ENCODE peak calls at places on chromosomes 16 and 17, in ten cellular contexts. M is cardiac muscle cell; J is GM23338; Z is heart right ventricle; C is left ventricle myocardium inferior; O is endothelial cell of umbilical vein; A is neural progenitor cell; U is aorta; W is H1; B is effector memory CD4-positive, alpha-beta T cell. Y is an unnamed sample. For H3K4me1, the result is how much of the 10 kb centered on the place peaks cover.

GRCh38 chr16:20849587-20850390 is 43.5 kb downstream of the REXO5 start:
- DNase-seq in M (peak), J (peak), Z (peak), C (peak), O (peak), A (peak), U (peak), W (no peak), B (peak), Y (peak)

GRCh38 chr17:49249292-49249794 is 18.8 kb upstream of the PHOSPHO1 start:
- DNase-seq in M (peak), J (no peak), Z (peak), C (peak), O (no peak), A (no peak), U (peak), W (no peak), B (no peak), Y (no peak)

GRCh38 chr17:11720816-11721215 is 122.5 kb downstream of the DNAH9 start:
- DNase-seq in M (no peak), J (no peak), Z (no peak), C (no peak), O (no peak), A (no peak), U (no peak), W (no peak), B (no peak), Y (no peak)

GRCh38 chr16:55351936-55352335 is 27.9 kb downstream of the IRX6 start:
- DNase-seq in M (no peak), J (no peak), Z (no peak), C (no peak), O (no peak), A (no peak), U (no peak), W (no peak), B (no peak), Y (no peak)

GRCh38 chr16:69927056-69927757 is 23.9 kb upstream of the CLEC18A start:
- DNase-seq in M (peak), J (peak), Z (peak), C (peak), O (no peak), A (no peak), U (peak), W (no peak), B (no peak), Y (no peak)

GRCh38 chr17:60597297-60597696 is 2.7 kb upstream of the PPM1D start:
- DNase-seq in M (no peak), J (no peak), Z (no peak), C (no peak), O (no peak), A (no peak), U (no peak), W (no peak), B (no peak), Y (no peak)

GRCh38 chr16:10876799-10877341 is at the start of gene CIITA:
- DNase-seq in M (peak), J (peak), Z (peak), C (peak), O (no peak), A (no peak), U (peak), W (no peak), B (peak), Y (peak)

GRCh38 chr16:6600167-6600566 is 732.5 kb upstream of the RBFOX1 start:
- DNase-seq in M (no peak), J (no peak), Z (no peak), C (no peak), O (no peak), A (no peak), U (no peak), W (no peak), B (no peak), Y (no peak)

GRCh38 chr16:67842509-67843342 is 606 bp downstream of the THAP11 start:
- DNase-seq in M (peak), J (peak), Z (peak), C (peak), O (peak), A (peak), U (peak), W (no peak), B (peak), Y (peak)

GRCh38 chr17:1379930-1380313 is 20.1 kb downstream of the YWHAE start:
- DNase-seq in M (no peak), J (no peak), Z (no peak), C (no peak), O (no peak), A (no peak), U (peak), W (no peak), B (no peak), Y (peak)

GRCh38 chr16:89924298-89924924 is 1.3 kb downstream of the TUBB3 start:
- DNase-seq in M (peak), J (peak), Z (no peak), C (no peak), O (peak), A (peak), U (peak), W (peak), B (no peak), Y (peak)

GRCh38 chr16:47848481-47849109 is 307.2 kb downstream of the ABCC12 start:
- DNase-seq in M (peak), J (peak), Z (no peak), C (no peak), O (no peak), A (peak), U (no peak), W (peak), B (no peak), Y (no peak)

GRCh38 chr16:59060212-59060611 is 326.1 kb upstream of the GOT2 start:
- DNase-seq in M (peak), J (no peak), Z (no peak), C (no peak), O (no peak), A (no peak), U (no peak), W (no peak), B (no peak), Y (no peak)

GRCh38 chr17:45334231-45334630 is 17.4 kb upstream of the MAP3K14 start:
- DNase-seq in M (no peak), J (no peak), Z (no peak), C (no peak), O (no peak), A (no peak), U (no peak), W (no peak), B (no peak), Y (no peak)

GRCh38 chr17:44071198-44071520 is 624 bp downstream of the G6PC3 start:
- DNase-seq in M (no peak), J (no peak), Z (no peak), C (no peak), O (no peak), A (no peak), U (no peak), W (no peak), B (no peak), Y (no peak)

GRCh38 chr17:79841369-79842135 is 2.3 kb upstream of the CBX4 start:
- DNase-seq in M (no peak), J (peak), Z (no peak), C (no peak), O (no peak), A (peak), U (no peak), W (no peak), B (no peak), Y (peak)

GRCh38 chr16:55503726-55504553 is 4.9 kb upstream of the LPCAT2 start:
- DNase-seq in M (no peak), J (no peak), Z (no peak), C (no peak), O (peak), A (no peak), U (no peak), W (no peak), B (no peak), Y (no peak)

GRCh38 chr17:45925311-45925710 is 31.0 kb downstream of the MAPT start:
- DNase-seq in M (no peak), J (no peak), Z (no peak), C (no peak), O (no peak), A (no peak), U (no peak), W (no peak), B (no peak), Y (no peak)

GRCh38 chr16:80274576-80275191 is 266.1 kb upstream of the DYNLRB2 start:
- DNase-seq in M (peak), J (no peak), Z (no peak), C (no peak), O (no peak), A (peak), U (no peak), W (no peak), B (no peak), Y (no peak)

GRCh38 chr17:69575346-69575761 is 160.9 kb downstream of the MAP2K6 start:
- DNase-seq in M (peak), J (no peak), Z (no peak), C (no peak), O (peak), A (peak), U (no peak), W (no peak), B (no peak), Y (no peak)

GRCh38 chr16:65249768-65250167 is 127.9 kb upstream of the CDH11 start:
- DNase-seq in M (peak), J (peak), Z (peak), C (peak), O (no peak), A (no peak), U (peak), W (no peak), B (no peak), Y (no peak)

GRCh38 chr17:27323538-27324212 is 29.8 kb downstream of the WSB1 start:
- DNase-seq in M (peak), J (peak), Z (peak), C (peak), O (peak), A (no peak), U (no peak), W (no peak), B (no peak), Y (no peak)

GRCh38 chr17:29622337-29623282 is at the start of gene CORO6:
- DNase-seq in M (peak), J (peak), Z (peak), C (peak), O (peak), A (peak), U (peak), W (no peak), B (peak), Y (peak)

GRCh38 chr16:85220125-85220839 is 108.0 kb upstream of the CIBAR2 start:
- DNase-seq in M (peak), J (no peak), Z (peak), C (peak), O (peak), A (no peak), U (peak), W (no peak), B (no peak), Y (no peak)

GRCh38 chr17:39633570-39634183 is 3.3 kb upstream of the STARD3 start:
- DNase-seq in M (no peak), J (no peak), Z (no peak), C (no peak), O (no peak), A (no peak), U (no peak), W (no peak), B (no peak), Y (no peak)

GRCh38 chr16:2008009-2008526 is 1.6 kb downstream of the ZNF598 start:
- DNase-seq in M (peak), J (no peak), Z (no peak), C (peak), O (peak), A (no peak), U (no peak), W (no peak), B (no peak), Y (peak)

GRCh38 chr17:55762086-55762858 is 11.4 kb downstream of the PCTP start:
- DNase-seq in M (no peak), J (no peak), Z (no peak), C (no peak), O (no peak), A (no peak), U (no peak), W (no peak), B (no peak), Y (no peak)

GRCh38 chr16:11356573-11357331 is 11.5 kb downstream of the RMI2 start:
- DNase-seq in M (peak), J (peak), Z (peak), C (peak), O (peak), A (peak), U (peak), W (peak), B (peak), Y (peak)

GRCh38 chr17:19338031-19338990 is 24.2 kb downstream of the B9D1 start:
- DNase-seq in M (peak), J (peak), Z (peak), C (peak), O (peak), A (peak), U (peak), W (peak), B (peak), Y (peak)

GRCh38 chr16:12661656-12662172 is 142.0 kb downstream of the CPPED1 start:
- DNase-seq in M (peak), J (peak), Z (no peak), C (no peak), O (peak), A (peak), U (no peak), W (peak), B (no peak), Y (peak)

GRCh38 chr17:40067710-40068109 is 4.9 kb downstream of the THRA start:
- DNase-seq in M (no peak), J (no peak), Z (no peak), C (no peak), O (no peak), A (no peak), U (no peak), W (no peak), B (no peak), Y (no peak)

GRCh38 chr17:73427198-73427597 is 115.4 kb upstream of the CDC42EP4 start:
- DNase-seq in M (no peak), J (no peak), Z (no peak), C (no peak), O (no peak), A (no peak), U (no peak), W (no peak), B (no peak), Y (no peak)

GRCh38 chr17:55383771-55384679 is 37.6 kb downstream of the MMD start:
- DNase-seq in M (peak), J (no peak), Z (no peak), C (no peak), O (no peak), A (no peak), U (no peak), W (no peak), B (no peak), Y (no peak)

GRCh38 chr16:15913046-15913698 is 24.8 kb upstream of the CEP20 start:
- DNase-seq in M (no peak), J (no peak), Z (no peak), C (no peak), O (no peak), A (no peak), U (peak), W (no peak), B (no peak), Y (no peak)

GRCh38 chr17:81034168-81034777 is 678 bp upstream of the BAIAP2 start:
- DNase-seq in M (no peak), J (no peak), Z (no peak), C (no peak), O (no peak), A (peak), U (no peak), W (no peak), B (no peak), Y (no peak)

GRCh38 chr17:8832711-8833352 is 33.7 kb upstream of the MFSD6L start:
- DNase-seq in M (no peak), J (peak), Z (peak), C (no peak), O (no peak), A (peak), U (no peak), W (peak), B (no peak), Y (peak)

GRCh38 chr17:52134641-52135040 is 23.9 kb downstream of the CA10 start:
- DNase-seq in M (no peak), J (no peak), Z (no peak), C (no peak), O (no peak), A (no peak), U (no peak), W (no peak), B (no peak), Y (no peak)

GRCh38 chr16:87697256-87697655 is 68.5 kb downstream of the KLHDC4 start:
- DNase-seq in M (no peak), J (no peak), Z (no peak), C (no peak), O (no peak), A (no peak), U (no peak), W (no peak), B (no peak), Y (no peak)

GRCh38 chr17:81429813-81430510 is 34.7 kb downstream of the BAHCC1 start:
- DNase-seq in M (peak), J (no peak), Z (peak), C (peak), O (no peak), A (peak), U (no peak), W (no peak), B (no peak), Y (no peak)

GRCh38 chr17:55962931-55963378 is 190.3 kb upstream of the ANKFN1 start:
- DNase-seq in M (no peak), J (no peak), Z (no peak), C (peak), O (no peak), A (no peak), U (no peak), W (no peak), B (no peak), Y (no peak)

GRCh38 chr17:57603541-57603940 is 141.6 kb downstream of the CCDC182 start:
- DNase-seq in M (no peak), J (no peak), Z (no peak), C (no peak), O (no peak), A (no peak), U (peak), W (no peak), B (no peak), Y (no peak)
- H3K4me1 ChIP-seq in M (under half), J (under half), Z (under half), C (half or more), O (under half), A (under half), U (under half), W (under half), B (half or more), Y (half or more)

DNA sequence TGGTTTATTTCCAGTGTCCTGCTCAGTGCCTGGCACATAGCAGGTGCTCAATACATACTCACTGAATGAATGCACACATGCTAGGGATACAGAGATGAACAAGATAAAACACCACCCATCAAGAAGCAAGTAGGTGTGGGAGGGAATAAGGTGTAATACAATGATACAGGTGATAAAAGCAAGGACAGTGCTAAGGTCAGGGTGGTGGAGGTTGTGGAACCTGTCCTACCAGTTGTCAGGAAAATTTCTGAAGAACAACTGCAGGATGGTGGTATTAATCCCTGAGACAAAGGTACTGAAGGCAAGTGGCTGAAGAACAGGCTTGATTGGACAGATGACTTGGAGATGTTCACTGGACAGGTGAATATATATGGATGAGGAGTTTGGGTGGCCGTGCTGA is 1.8 kb downstream of the KNOP1 start:
- DNase-seq in M (no peak), J (no peak), Z (no peak), C (no peak), O (no peak), A (no peak), U (no peak), W (no peak), B (no peak), Y (no peak)
- H3K4me3 ChIP-seq in M (no peak), J (peak), Z (peak), C (peak), O (no peak), A (peak), U (no peak), W (peak), B (no peak), Y (peak)

GRCh38 chr16:52633230-52633629 is 86.3 kb upstream of the TOX3 start:
- DNase-seq in M (no peak), J (no peak), Z (no peak), C (no peak), O (no peak), A (no peak), U (no peak), W (no peak), B (no peak), Y (no peak)
- H3K4me1 ChIP-seq in M (under half), J (under half), Z (under half), C (under half), O (under half), A (under half), U (under half), W (under half), B (under half), Y (under half)

GRCh38 chr17:38430316-38430715 is 2.1 kb downstream of the ARHGAP23 start:
- DNase-seq in M (peak), J (no peak), Z (no peak), C (no peak), O (no peak), A (no peak), U (no peak), W (no peak), B (no peak), Y (no peak)

GRCh38 chr17:38428643-38429371 is 543 bp downstream of the ARHGAP23 start:
- DNase-seq in M (peak), J (peak), Z (peak), C (peak), O (peak), A (peak), U (peak), W (no peak), B (no peak), Y (no peak)

GRCh38 chr17:38428150-38428642 is at the start of gene ARHGAP23:
- DNase-seq in M (peak), J (peak), Z (peak), C (peak), O (peak), A (peak), U (peak), W (no peak), B (peak), Y (peak)

GRCh38 chr17:38430822-38431221 is 2.6 kb downstream of the ARHGAP23 start:
- DNase-seq in M (no peak), J (no peak), Z (no peak), C (no peak), O (no peak), A (no peak), U (no peak), W (no peak), B (no peak), Y (no peak)

DNA sequence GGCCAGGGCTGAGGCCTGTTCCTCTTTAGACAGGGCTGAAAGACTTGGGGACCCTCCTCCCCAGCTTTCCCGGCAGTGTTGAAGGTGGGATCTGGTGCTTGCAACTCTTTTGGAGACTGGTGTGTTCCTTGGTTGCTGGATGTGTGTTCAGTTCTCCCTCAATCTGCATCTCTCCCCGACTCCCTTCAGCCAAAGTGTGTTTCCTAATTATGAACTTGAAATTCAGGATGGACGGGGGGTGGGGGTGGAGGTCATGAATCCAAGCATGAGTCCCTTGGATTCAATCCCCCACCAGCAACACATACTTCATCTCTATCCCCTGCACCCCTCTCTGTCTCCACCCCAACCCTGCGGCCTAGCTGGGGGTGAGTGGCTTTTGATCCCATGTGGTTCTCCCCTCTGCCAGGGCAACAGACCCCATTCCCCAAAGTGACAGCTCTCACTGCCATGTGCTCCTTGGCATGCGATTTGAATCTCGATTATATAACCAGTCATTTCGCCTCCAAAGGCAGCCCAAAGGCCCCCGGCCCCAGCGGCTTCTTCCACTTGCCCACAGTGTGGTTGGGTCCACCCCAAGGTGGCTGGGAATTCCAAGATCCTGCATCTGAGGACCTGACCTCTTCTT is 1.3 kb downstream of the ARHGAP23 start:
- DNase-seq in M (no peak), J (no peak), Z (no peak), C (no peak), O (no peak), A (no peak), U (no peak), W (no peak), B (no peak), Y (no peak)
- H3K4me3 ChIP-seq in M (no peak), J (peak), Z (peak), C (peak), O (peak), A (peak), U (peak), W (peak), B (no peak), Y (no peak)

DNA sequence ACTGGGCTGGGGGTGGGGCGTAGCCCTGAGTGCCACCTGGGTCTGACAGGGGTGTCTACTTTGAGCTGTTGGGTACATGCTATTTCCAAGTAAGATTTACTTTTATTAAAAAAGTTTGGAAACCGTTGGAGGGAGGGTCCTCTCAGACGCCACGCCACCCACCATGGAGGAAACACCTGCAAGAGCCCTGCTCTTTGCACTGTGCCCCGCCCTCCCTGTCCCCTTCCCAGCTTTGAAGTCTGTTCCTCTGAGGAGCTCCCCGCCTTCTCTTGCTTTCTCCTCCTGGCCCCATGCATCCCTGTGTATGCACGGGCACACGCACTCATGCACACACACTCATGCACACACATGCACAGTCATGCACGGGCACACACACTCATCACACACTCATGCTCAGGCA is 15.5 kb downstream of the ADGRG1 start:
- DNase-seq in M (no peak), J (no peak), Z (no peak), C (no peak), O (no peak), A (no peak), U (no peak), W (no peak), B (no peak), Y (no peak)
- H3K4me1 ChIP-seq in M (under half), J (under half), Z (half or more), C (half or more), O (under half), A (under half), U (under half), W (under half), B (under half), Y (under half)

GRCh38 chr16:29821663-29822115 is 1.4 kb downstream of the MVP start:
- DNase-seq in M (peak), J (no peak), Z (no peak), C (no peak), O (peak), A (no peak), U (no peak), W (no peak), B (no peak), Y (no peak)
- H3K4me3 ChIP-seq in M (no peak), J (no peak), Z (peak), C (peak), O (peak), A (no peak), U (peak), W (no peak), B (peak), Y (peak)

Y was measured in CD4-positive, CD25-positive, alpha-beta regulatory T cell.